ENCODE peak calls at places on chromosomes 3 and 15, in five cellular contexts. One of them, this sample, is unnamed.

GRCh38 chr3:146241523-146242240 is 9.2 kb downstream of the PLSCR4 start:
- DNase-seq in GM10248: no peak
- DNase-seq in choroid plexus epithelial cell: peak
- DNase-seq in activated CD8-positive, alpha-beta memory T cell treated with anti-CD3 and anti-CD28 coated beads for 48 hours: no peak
- DNase-seq in activated gamma-delta T cell treated with Interleukin-2 at 50 U/mL for 16 hours: no peak
- DNase-seq in this sample: no peak

GRCh38 chr15:70627734-70628541 is 135.4 kb downstream of the UACA start:
- DNase-seq in GM10248: no peak
- DNase-seq in choroid plexus epithelial cell: peak
- DNase-seq in activated CD8-positive, alpha-beta memory T cell treated with anti-CD3 and anti-CD28 coated beads for 48 hours: no peak
- DNase-seq in activated gamma-delta T cell treated with Interleukin-2 at 50 U/mL for 16 hours: no peak
- DNase-seq in this sample: no peak

GRCh38 chr3:58963928-58964497 is 85.8 kb downstream of the CFAP20DC start:
- DNase-seq in GM10248: no peak
- DNase-seq in choroid plexus epithelial cell: peak
- DNase-seq in activated CD8-positive, alpha-beta memory T cell treated with anti-CD3 and anti-CD28 coated beads for 48 hours: no peak
- DNase-seq in activated gamma-delta T cell treated with Interleukin-2 at 50 U/mL for 16 hours: no peak
- DNase-seq in this sample: no peak

GRCh38 chr15:77104155-77104554 is 33.2 kb upstream of the TSPAN3 start:
- DNase-seq in GM10248: no peak
- DNase-seq in choroid plexus epithelial cell: peak
- DNase-seq in activated CD8-positive, alpha-beta memory T cell treated with anti-CD3 and anti-CD28 coated beads for 48 hours: no peak
- DNase-seq in activated gamma-delta T cell treated with Interleukin-2 at 50 U/mL for 16 hours: no peak
- DNase-seq in this sample: no peak

GRCh38 chr3:12897537-12898289 is 56.3 kb upstream of the RPL32 start:
- DNase-seq in GM10248: no peak
- DNase-seq in choroid plexus epithelial cell: peak
- DNase-seq in activated CD8-positive, alpha-beta memory T cell treated with anti-CD3 and anti-CD28 coated beads for 48 hours: no peak
- DNase-seq in activated gamma-delta T cell treated with Interleukin-2 at 50 U/mL for 16 hours: no peak
- DNase-seq in this sample: no peak

GRCh38 chr15:29805043-29805707 is 17.1 kb downstream of the TJP1 start:
- DNase-seq in GM10248: no peak
- DNase-seq in choroid plexus epithelial cell: peak
- DNase-seq in activated CD8-positive, alpha-beta memory T cell treated with anti-CD3 and anti-CD28 coated beads for 48 hours: no peak
- DNase-seq in activated gamma-delta T cell treated with Interleukin-2 at 50 U/mL for 16 hours: no peak
- DNase-seq in this sample: no peak

GRCh38 chr3:55623786-55624185 is 136.7 kb upstream of the WNT5A start:
- DNase-seq in GM10248: no peak
- DNase-seq in choroid plexus epithelial cell: peak
- DNase-seq in activated CD8-positive, alpha-beta memory T cell treated with anti-CD3 and anti-CD28 coated beads for 48 hours: no peak
- DNase-seq in activated gamma-delta T cell treated with Interleukin-2 at 50 U/mL for 16 hours: no peak
- DNase-seq in this sample: no peak

GRCh38 chr15:98083203-98083910 is 122.9 kb downstream of the ARRDC4 start:
- DNase-seq in GM10248: no peak
- DNase-seq in choroid plexus epithelial cell: no peak
- DNase-seq in activated CD8-positive, alpha-beta memory T cell treated with anti-CD3 and anti-CD28 coated beads for 48 hours: no peak
- DNase-seq in activated gamma-delta T cell treated with Interleukin-2 at 50 U/mL for 16 hours: no peak
- DNase-seq in this sample: no peak

This sample was measured in CD4-positive, alpha-beta memory T cell.